ENCODE peak calls at places on chromosome 1, in four cellular contexts. C is HCT116, L is HepG2, U is H1. V is an unnamed sample.

GRCh38 chr1:165129568-165130164 is 226.8 kb downstream of the LMX1A start:
- DNase-seq in C (peak), L (peak), U (peak), V (peak)

GRCh38 chr1:234727018-234727757 is 117.2 kb upstream of the IRF2BP2 start:
- DNase-seq in C (no peak), L (no peak), U (no peak), V (no peak)

GRCh38 chr1:227058321-227058751 is 118.2 kb downstream of the COQ8A start:
- DNase-seq in C (no peak), L (no peak), U (no peak), V (no peak)

GRCh38 chr1:161905269-161905884 is 118.3 kb downstream of the OLFML2B start:
- DNase-seq in C (peak), L (peak), U (no peak), V (peak)

GRCh38 chr1:214213136-214213535 is 67.8 kb upstream of the SMYD2 start:
- DNase-seq in C (no peak), L (no peak), U (no peak), V (no peak)

GRCh38 chr1:240613353-240614142 is 1.6 kb upstream of the GREM2 start:
- DNase-seq in C (no peak), L (no peak), U (no peak), V (no peak)

GRCh38 chr1:155000475-155000724 is 2.2 kb upstream of the ZBTB7B start:
- DNase-seq in C (no peak), L (no peak), U (no peak), V (no peak)

GRCh38 chr1:150406483-150406882 is 42.5 kb downstream of the RPRD2 start:
- DNase-seq in C (no peak), L (no peak), U (no peak), V (no peak)

GRCh38 chr1:156794506-156795373 is 21.9 kb downstream of the SH2D2A start:
- DNase-seq in C (no peak), L (peak), U (no peak), V (no peak)

GRCh38 chr1:21490774-21491482 is 18.3 kb upstream of the ALPL start:
- DNase-seq in C (no peak), L (peak), U (no peak), V (no peak)

GRCh38 chr1:32180186-32181060 is 948 bp downstream of the TXLNA start:
- DNase-seq in C (no peak), L (peak), U (peak), V (no peak)

GRCh38 chr1:37051386-37051785 is 17.1 kb upstream of the GRIK3 start:
- DNase-seq in C (no peak), L (no peak), U (no peak), V (no peak)

GRCh38 chr1:157279157-157280140 is 141.3 kb upstream of the ETV3 start:
- DNase-seq in C (no peak), L (no peak), U (no peak), V (no peak)

GRCh38 chr1:70487910-70488665 is 77.0 kb downstream of the CTH start:
- DNase-seq in C (peak), L (peak), U (peak), V (peak)

GRCh38 chr1:24769656-24770651 is 24.7 kb downstream of the CLIC4 start:
- DNase-seq in C (no peak), L (no peak), U (peak), V (no peak)

GRCh38 chr1:99565606-99566289 is 80.2 kb upstream of the PALMD start:
- DNase-seq in C (no peak), L (peak), U (no peak), V (no peak)

GRCh38 chr1:162145966-162146696 is 76.6 kb downstream of the NOS1AP start:
- DNase-seq in C (no peak), L (no peak), U (no peak), V (no peak)

GRCh38 chr1:223776075-223776814 is 63.9 kb downstream of the CAPN2 start:
- DNase-seq in C (peak), L (no peak), U (no peak), V (no peak)

GRCh38 chr1:17909634-17910033 is 154.5 kb downstream of the ACTL8 start:
- DNase-seq in C (no peak), L (no peak), U (peak), V (peak)

GRCh38 chr1:38578444-38578951 is 281.1 kb downstream of the RRAGC start:
- DNase-seq in C (no peak), L (no peak), U (peak), V (no peak)

GRCh38 chr1:103517380-103518047 is 8.0 kb upstream of the RNPC3 start:
- DNase-seq in C (no peak), L (no peak), U (no peak), V (no peak)

GRCh38 chr1:103516283-103516682 is 9.2 kb upstream of the RNPC3 start:
- DNase-seq in C (no peak), L (no peak), U (no peak), V (no peak)

GRCh38 chr1:103514920-103515503 is 10.5 kb upstream of the RNPC3 start:
- DNase-seq in C (peak), L (peak), U (no peak), V (peak)

GRCh38 chr1:103513720-103514119 is 11.8 kb upstream of the RNPC3 start:
- DNase-seq in C (no peak), L (no peak), U (no peak), V (no peak)

DNA sequence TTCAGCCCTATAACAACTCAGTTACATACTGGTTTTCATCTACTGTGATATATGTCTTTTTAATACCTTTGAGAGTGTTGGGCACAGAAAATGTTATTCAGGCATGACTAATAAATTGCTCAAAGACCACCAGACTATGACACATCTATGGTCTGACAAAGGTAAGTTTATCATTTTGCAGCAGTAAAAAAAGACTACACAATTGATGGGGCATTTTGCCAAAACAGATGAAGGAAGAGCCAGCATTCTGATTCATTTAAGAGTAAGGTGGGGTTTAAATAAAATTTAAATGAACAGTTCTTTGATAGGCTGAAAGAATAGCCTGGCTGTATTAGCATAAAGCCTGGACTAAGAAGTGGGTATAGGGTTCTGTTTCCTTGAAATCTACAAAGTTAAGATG is 8.8 kb upstream of the RNPC3 start:
- DNase-seq in C (no peak), L (no peak), U (no peak), V (no peak)
- TF ChIP-seq ZNF274 in C (no peak), L (no peak), U (no peak), V (no peak)

DNA sequence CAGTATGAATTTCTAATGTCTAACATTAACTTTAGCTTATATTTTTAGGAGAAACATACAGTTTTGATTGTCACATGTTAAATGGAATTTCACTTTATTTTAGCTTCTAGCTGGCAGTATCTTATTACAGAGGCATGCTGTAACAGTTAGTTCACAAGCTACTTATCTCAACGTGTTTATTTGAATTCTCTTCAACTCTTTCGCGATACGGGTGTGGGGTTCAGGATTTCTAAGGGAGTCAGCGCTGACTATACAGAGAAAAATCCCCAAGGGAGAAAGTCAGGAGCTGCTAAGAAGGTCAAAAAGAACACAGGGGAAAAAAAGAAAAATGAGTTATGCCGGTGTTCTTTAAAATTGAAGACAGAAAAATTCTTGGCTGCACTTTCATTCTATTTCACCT is 296.2 kb downstream of the VAV3 start:
- DNase-seq in C (no peak), L (no peak), U (no peak), V (no peak)
- H3K4me3 ChIP-seq in C (no peak), L (no peak), U (no peak), V (no peak)

GRCh38 chr1:69077633-69078032 is 490.1 kb upstream of the LRRC7 start:
- DNase-seq in C (no peak), L (no peak), U (no peak), V (no peak)
- TF ChIP-seq YY1 in C (no peak), L (no peak), U (no peak), V (no peak)

GRCh38 chr1:91619881-91620280 is 119.2 kb downstream of the CDC7 start:
- DNase-seq in C (no peak), L (no peak), U (no peak), V (no peak)
- TF ChIP-seq ZNF274 in C (no peak), L (no peak), U (no peak), V (no peak)

DNA sequence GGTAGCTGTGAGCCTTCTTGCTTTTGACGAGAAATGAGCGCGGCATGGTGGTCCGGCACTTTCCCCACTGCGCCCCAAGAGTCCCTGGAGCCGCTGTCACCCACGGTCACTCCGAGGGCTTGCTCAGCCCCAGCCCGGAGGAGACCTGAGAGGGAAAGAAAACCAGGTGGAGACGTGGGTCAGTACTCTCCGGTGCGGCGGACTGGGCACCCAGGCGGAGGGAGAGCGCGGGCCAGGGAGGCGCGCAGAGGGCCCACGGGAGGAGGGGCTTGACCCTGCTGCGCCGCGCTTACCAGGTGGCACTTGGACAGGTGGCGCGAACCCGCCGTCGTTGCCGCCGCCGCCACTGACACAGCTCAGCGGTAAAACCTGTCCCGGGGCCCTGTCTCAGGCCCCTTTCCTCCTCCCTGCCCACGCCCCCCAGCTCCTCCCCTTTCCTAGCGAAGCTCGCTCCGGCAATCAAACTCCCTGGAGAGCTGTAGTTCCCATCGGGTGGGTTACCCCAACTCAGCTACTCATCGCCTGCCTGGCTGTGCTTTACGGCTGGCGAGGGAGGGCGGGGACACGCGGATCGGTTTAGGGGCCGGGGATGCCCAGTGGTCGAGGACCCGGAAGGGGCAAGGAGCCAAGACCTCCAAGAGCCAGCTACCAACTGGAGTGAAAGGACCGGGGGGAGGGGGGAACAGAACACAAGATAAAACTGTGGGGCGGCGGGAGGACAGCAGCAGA is 3.1 kb downstream of the GFI1 start:
- DNase-seq in C (no peak), L (no peak), U (peak), V (no peak)
- H3K4me3 ChIP-seq in C (no peak), L (peak), U (peak), V (peak)